ENCODE peak calls at places on chromosome 6, in four cellular contexts. J is spleen, O is dorsolateral prefrontal cortex, P is suprapubic skin. N is an unnamed sample.

GRCh38 chr6:131134950-131135243 is 370 bp upstream of the AKAP7 start:
- DNase-seq in P (no peak), O (no peak), J (no peak), N (no peak)

GRCh38 chr6:154510144-154510905 is at the start of gene CNKSR3:
- DNase-seq in J (peak), P (peak), O (peak), N (peak)

GRCh38 chr6:107080036-107080435 is 35.3 kb downstream of the BEND3 start:
- DNase-seq in P (no peak), O (no peak), J (no peak), N (no peak)

GRCh38 chr6:16871047-16871446 is 109.8 kb upstream of the ATXN1 start:
- DNase-seq in P (no peak), J (no peak), O (no peak), N (no peak)

GRCh38 chr6:158684311-158684710 is 34.5 kb downstream of the SYTL3 start:
- DNase-seq in P (no peak), O (no peak), J (no peak), N (peak)

GRCh38 chr6:139743629-139744028 is 369.2 kb upstream of the CITED2 start:
- DNase-seq in O (no peak), J (no peak), P (no peak), N (no peak)

GRCh38 chr6:127384007-127384406 is 40.6 kb upstream of the ECHDC1 start:
- DNase-seq in P (no peak), J (no peak), O (no peak), N (no peak)

GRCh38 chr6:165574770-165575549 is 88.1 kb downstream of the PDE10A start:
- DNase-seq in O (no peak), P (no peak), J (no peak), N (no peak)

GRCh38 chr6:74870403-74870802 is 335.4 kb downstream of the COL12A1 start:
- DNase-seq in P (no peak), O (no peak), J (no peak), N (no peak)

GRCh38 chr6:44072959-44073611 is 54.2 kb downstream of the MRPL14 start:
- DNase-seq in J (peak), P (peak), O (peak), N (peak)

GRCh38 chr6:44075137-44076015 is 51.9 kb downstream of the MRPL14 start:
- DNase-seq in P (peak), O (no peak), J (no peak), N (no peak)

GRCh38 chr6:44074383-44075136 is 52.7 kb downstream of the MRPL14 start:
- DNase-seq in P (peak), O (peak), J (peak), N (peak)

GRCh38 chr6:44072452-44072958 is 54.7 kb downstream of the MRPL14 start:
- DNase-seq in P (peak), O (no peak), J (no peak), N (no peak)

GRCh38 chr6:44073612-44074382 is 53.5 kb downstream of the MRPL14 start:
- DNase-seq in P (peak), J (no peak), O (no peak), N (no peak)
- H3K27ac ChIP-seq in P (peak), J (no peak), O (peak), N (no peak)

DNA sequence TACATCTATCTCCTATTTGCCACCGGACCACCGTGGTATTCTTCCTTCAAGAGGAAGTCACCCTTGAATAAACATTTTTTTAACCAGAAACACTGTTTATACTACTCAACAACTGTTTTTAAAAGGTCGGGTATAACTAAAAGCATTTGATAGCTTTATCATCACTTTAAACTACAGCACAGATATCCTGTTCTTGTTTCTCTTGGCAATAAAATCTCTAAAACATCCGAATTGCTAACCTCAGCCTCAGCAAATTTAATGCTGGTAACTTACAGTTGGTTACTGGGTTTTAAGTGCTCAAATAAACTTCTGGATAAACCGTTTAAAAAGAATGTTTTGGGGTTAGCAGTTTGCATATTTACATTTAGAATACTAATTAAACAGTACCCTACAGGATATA is 20.4 kb downstream of the ZUP1 start:
- DNase-seq in J (no peak), O (no peak), P (no peak), N (no peak)
- H3K27ac ChIP-seq in J (no peak), O (no peak), P (no peak), N (no peak)

DNA sequence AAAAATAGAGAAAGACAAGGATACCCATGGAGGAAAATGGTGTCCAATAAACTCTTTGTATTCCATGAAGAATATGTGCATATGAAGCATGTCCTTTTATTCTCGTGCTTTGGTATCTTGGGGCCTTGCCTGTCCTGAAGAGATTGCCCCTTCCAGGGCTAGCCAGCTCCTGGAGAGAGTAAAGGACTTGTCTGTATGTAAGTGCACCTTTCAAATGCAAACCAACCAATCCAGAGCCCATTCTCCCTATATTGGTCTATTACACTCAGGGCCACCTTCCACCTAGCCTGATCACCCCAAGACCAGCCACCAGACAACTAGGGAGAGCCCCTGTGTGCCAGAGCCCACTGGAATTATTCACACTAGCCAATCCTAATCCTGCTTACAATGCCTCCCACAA is 221.6 kb downstream of the CD83 start:
- DNase-seq in J (no peak), P (no peak), O (no peak), N (no peak)
- H3K27ac ChIP-seq in J (no peak), P (no peak), O (no peak), N (no peak)

GRCh38 chr6:138517635-138518034 is 18.3 kb upstream of the NHSL1 start:
- DNase-seq in P (no peak), O (no peak), J (peak), N (no peak)
- H3K27ac ChIP-seq in P (no peak), O (no peak), J (no peak), N (no peak)

GRCh38 chr6:15663057-15663638 is 320 bp upstream of the DTNBP1 start:
- DNase-seq in O (no peak), P (no peak), J (no peak), N (no peak)
- H3K27ac ChIP-seq in O (peak), P (peak), J (peak), N (peak)

GRCh38 chr6:162234631-162235030 is 492.9 kb downstream of the PRKN start:
- DNase-seq in P (no peak), O (no peak), J (no peak), N (no peak)

GRCh38 chr6:162230147-162230752 is 497.3 kb downstream of the PRKN start:
- DNase-seq in P (no peak), O (no peak), J (no peak), N (no peak)

GRCh38 chr6:162226810-162227209 is 500.8 kb downstream of the PRKN start:
- DNase-seq in O (no peak), J (no peak), P (no peak), N (no peak)

GRCh38 chr6:162229093-162229492 is 498.5 kb downstream of the PRKN start:
- DNase-seq in P (no peak), J (no peak), O (no peak), N (no peak)
- H3K27ac ChIP-seq in P (no peak), J (no peak), O (no peak), N (no peak)

GRCh38 chr6:152943260-152943897 is 39.5 kb downstream of the FBXO5 start:
- DNase-seq in P (no peak), O (no peak), J (no peak), N (no peak)

GRCh38 chr6:152948150-152948768 is 34.6 kb downstream of the FBXO5 start:
- DNase-seq in P (no peak), J (no peak), O (no peak), N (no peak)

GRCh38 chr6:152946484-152946883 is 36.4 kb downstream of the FBXO5 start:
- DNase-seq in O (no peak), P (no peak), J (no peak), N (no peak)

GRCh38 chr6:152941746-152942145 is 41.1 kb downstream of the FBXO5 start:
- DNase-seq in P (no peak), J (no peak), O (no peak), N (no peak)

GRCh38 chr6:152942319-152942869 is 40.4 kb downstream of the FBXO5 start:
- DNase-seq in O (no peak), P (no peak), J (no peak), N (no peak)
- H3K27ac ChIP-seq in O (no peak), P (no peak), J (no peak), N (no peak)

GRCh38 chr6:108176281-108177089 is 10.7 kb downstream of the NR2E1 start:
- DNase-seq in J (no peak), P (no peak), O (no peak), N (no peak)

GRCh38 chr6:108175592-108176279 is 9.9 kb downstream of the NR2E1 start:
- DNase-seq in P (no peak), J (peak), O (no peak), N (no peak)

GRCh38 chr6:108179741-108180140 is 13.9 kb downstream of the NR2E1 start:
- DNase-seq in P (no peak), O (no peak), J (no peak), N (no peak)

GRCh38 chr6:108180266-108180665 is 14.4 kb downstream of the NR2E1 start:
- DNase-seq in J (no peak), O (no peak), P (no peak), N (no peak)

GRCh38 chr6:108180776-108181175 is 15.0 kb downstream of the NR2E1 start:
- DNase-seq in J (no peak), O (no peak), P (no peak), N (no peak)
- H3K27ac ChIP-seq in J (no peak), O (no peak), P (no peak), N (no peak)